ENCODE peak calls at places on chromosomes 2 and 18, in ten cellular contexts. H is suprapubic skin, G is GM12878, J is heart left ventricle, P is ovary, N is sigmoid colon, V is A549, D is upper lobe of left lung, M is right lobe of liver, S is IMR-90. A is an unnamed sample.

GRCh38 chr18:2526320-2526719 is 45.0 kb downstream of the METTL4 start:
- DNase-seq in G (no peak), J (no peak), V (no peak), M (no peak), S (no peak), N (no peak), H (no peak), D (no peak), P (no peak), A (no peak)

GRCh38 chr18:21833619-21834300 is 93.2 kb downstream of the MIB1 start:
- DNase-seq in H (no peak), V (no peak), G (no peak), J (no peak), N (no peak), M (no peak), S (no peak), P (no peak), D (no peak), A (no peak)

GRCh38 chr2:120863173-120863545 is 127.5 kb downstream of the GLI2 start:
- DNase-seq in P (no peak), D (no peak), M (peak), S (no peak), J (peak), N (peak), V (no peak), H (no peak), G (no peak), A (no peak)

GRCh38 chr2:643761-644160 is 33.4 kb downstream of the TMEM18 start:
- DNase-seq in J (no peak), S (no peak), D (no peak), H (no peak), M (no peak), V (no peak), G (no peak), N (no peak), P (no peak), A (no peak)

GRCh38 chr18:31469629-31470028 is 22.1 kb downstream of the DSG3 start:
- DNase-seq in D (no peak), V (no peak), S (no peak), J (no peak), M (no peak), G (no peak), N (no peak), H (no peak), P (no peak), A (no peak)

GRCh38 chr18:56257215-56257614 is 381.2 kb downstream of the TXNL1 start:
- DNase-seq in V (no peak), N (no peak), G (peak), S (peak), M (no peak), H (no peak), P (no peak), D (no peak), J (no peak), A (no peak)

GRCh38 chr18:48838921-48839818 is 111.6 kb downstream of the SMAD7 start:
- DNase-seq in V (peak), G (no peak), M (no peak), S (peak), N (no peak), D (no peak), J (peak), P (no peak), H (no peak), A (no peak)

GRCh38 chr18:31678425-31678824 is 6.0 kb downstream of the B4GALT6 start:
- DNase-seq in H (no peak), S (no peak), J (no peak), G (no peak), D (no peak), M (no peak), N (no peak), V (no peak), P (no peak), A (no peak)

GRCh38 chr2:80329491-80329890 is 24.9 kb upstream of the LRRTM1 start:
- DNase-seq in N (no peak), J (no peak), G (no peak), S (no peak), V (no peak), H (no peak), P (no peak), D (no peak), M (no peak), A (no peak)

DNA sequence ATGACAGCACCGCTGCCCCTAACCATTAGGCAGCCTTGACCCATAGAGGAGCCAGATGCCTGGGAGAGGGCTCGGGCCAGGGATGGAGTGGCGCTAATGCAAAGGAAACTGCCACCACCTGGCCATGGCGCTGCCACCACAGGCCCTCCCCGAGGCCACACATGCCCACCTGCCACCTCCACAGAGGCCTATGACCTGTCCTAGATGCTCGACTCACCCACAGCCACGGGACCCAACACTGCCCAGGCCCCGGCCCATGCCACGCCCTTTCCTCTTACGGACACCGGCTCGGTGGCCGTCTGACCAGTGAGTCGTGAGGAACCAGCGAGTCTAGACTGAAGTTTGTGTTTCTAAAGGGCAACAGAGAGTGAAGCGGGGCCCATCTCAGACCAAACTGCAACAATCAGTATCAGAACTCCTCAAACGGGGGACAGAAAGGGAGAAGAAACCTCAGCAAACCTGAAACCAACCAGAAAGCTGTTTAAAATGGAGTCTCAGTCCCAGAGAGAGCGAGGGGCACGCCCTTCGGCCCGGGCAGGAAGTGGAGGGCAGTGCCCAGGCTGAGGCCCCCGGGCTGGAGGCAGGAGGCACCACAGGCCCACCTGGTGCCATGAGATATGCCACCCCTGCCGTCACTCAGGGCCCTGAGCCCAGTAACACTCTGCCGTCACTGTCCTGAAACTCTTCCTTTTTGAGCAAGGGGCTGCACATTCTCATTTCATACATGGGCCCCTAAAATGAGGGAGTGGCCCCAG is 711 bp downstream of the GPR17 start:
- DNase-seq in H (no peak), V (no peak), P (no peak), J (peak), G (no peak), N (peak), M (no peak), S (no peak), D (peak), A (no peak)
- TF ChIP-seq POLR2A in H (no peak), V (no peak), P (no peak), J (no peak), G (no peak), N (no peak), M (no peak), S (no peak), D (no peak), A (no peak)

DNA sequence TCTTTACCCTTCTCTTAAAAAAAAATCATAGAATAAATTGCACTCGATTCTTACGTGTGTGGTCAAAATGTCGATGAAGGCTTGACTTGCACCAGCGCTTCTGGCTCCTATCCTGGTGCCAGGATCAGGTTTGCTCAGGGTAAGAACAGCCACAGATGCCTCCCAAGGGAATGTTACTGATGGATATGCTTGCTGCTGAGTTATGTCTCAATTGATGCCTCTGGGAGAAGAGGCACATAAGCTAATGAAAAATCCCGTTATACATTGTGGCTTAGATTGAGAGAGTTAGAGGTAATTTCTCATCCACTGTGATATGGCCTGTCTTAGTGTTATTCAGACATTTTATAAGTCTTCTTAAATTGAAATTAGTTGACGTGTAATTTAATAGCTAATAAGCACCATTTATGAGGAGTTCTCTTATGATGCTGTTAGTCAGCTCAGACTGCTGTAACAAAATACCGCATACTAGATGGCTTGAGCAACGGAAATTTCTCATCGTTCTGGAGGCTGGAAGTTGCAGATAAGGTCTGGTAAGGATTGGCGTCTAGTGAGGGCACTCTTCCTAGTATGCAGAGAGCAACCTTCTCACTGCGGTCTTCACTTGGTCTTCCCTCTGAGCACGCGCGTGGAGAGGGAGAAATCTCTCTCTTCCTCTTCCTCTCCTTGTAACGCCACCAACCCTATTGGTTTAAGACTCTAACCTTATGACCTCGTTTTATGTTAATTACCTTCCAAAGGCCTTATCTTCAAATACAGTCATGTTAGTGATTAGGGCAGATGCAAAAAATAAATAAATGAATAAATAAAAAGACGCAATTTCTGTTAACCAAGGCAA is 116.6 kb upstream of the NOSTRIN start:
- DNase-seq in M (no peak), P (no peak), J (no peak), N (no peak), V (no peak), D (no peak), G (no peak), S (no peak), H (no peak), A (no peak)
- H3K27ac ChIP-seq in M (no peak), P (no peak), J (no peak), N (no peak), V (no peak), D (no peak), G (no peak), S (no peak), H (no peak), A (no peak)

GRCh38 chr2:10302479-10303173 is at the start of gene HPCAL1:
- DNase-seq in N (peak), J (peak), P (peak), V (peak), S (peak), D (peak), H (peak), G (peak), M (peak), A (peak)

GRCh38 chr2:10303174-10303633 is 500 bp downstream of the HPCAL1 start:
- DNase-seq in S (no peak), J (no peak), H (no peak), N (no peak), P (no peak), V (no peak), D (no peak), M (peak), G (no peak), A (no peak)

GRCh38 chr2:10300328-10300920 is 2.3 kb upstream of the HPCAL1 start:
- DNase-seq in H (no peak), J (no peak), N (no peak), D (no peak), P (no peak), S (no peak), V (no peak), G (no peak), M (no peak), A (no peak)

GRCh38 chr2:10300997-10301945 is 1.4 kb upstream of the HPCAL1 start:
- DNase-seq in D (no peak), P (no peak), M (peak), G (no peak), N (no peak), J (no peak), H (no peak), V (no peak), S (no peak), A (no peak)

DNA sequence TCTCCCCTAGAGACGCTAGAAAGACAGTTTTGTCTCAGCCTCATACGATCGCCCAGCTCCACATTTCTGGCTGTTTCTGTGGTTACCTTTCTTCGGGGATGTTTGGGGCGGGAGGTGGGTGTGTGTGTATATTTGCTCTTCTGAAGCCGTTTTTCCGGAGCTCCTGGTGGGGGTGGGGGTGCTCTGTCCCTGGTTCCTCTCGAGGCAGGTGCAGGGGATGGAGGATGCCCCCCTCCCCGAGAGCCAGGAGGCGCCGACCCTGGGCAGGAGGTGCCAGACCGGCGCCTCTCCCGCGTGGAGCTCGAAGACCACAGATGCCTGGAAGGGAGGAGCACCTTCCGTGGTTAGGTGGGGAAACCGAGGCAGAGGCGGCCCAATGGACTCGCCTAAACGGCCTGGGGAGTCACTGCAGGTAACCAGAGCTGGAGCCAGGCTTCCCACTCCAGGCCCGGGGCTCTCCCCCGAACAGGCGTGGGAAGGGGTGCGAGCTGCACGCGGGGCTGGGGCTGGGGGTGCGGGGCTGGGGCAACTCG is 692 bp upstream of the HPCAL1 start:
- DNase-seq in V (no peak), G (no peak), D (no peak), J (no peak), P (no peak), N (no peak), S (no peak), H (no peak), M (no peak), A (no peak)
- TF ChIP-seq POLR2A in V (no peak), G (no peak), D (no peak), J (no peak), P (no peak), N (no peak), S (no peak), H (no peak), M (no peak), A (no peak)

DNA sequence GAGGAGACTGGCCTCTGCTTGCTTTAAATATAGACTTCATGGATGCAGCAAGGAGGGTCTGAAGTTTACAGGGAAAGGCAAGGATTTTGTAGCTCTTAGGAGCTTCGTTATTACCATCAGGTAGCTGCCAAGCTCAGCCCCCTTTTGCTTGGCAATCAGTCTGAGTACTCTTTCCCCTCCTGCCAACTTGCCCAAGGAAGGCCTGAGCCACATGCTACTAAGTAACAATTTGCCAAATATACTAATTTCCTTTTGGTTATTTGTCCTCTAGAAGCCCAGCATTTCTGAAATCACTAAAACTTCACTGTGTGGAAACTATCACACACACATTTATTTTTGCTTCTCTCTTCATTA is 85.5 kb upstream of the ITPRID2 start:
- DNase-seq in P (no peak), J (no peak), G (no peak), N (no peak), M (no peak), H (no peak), S (no peak), D (no peak), V (no peak), A (no peak)
- H3K27ac ChIP-seq in P (no peak), J (peak), G (no peak), N (peak), M (no peak), H (peak), S (peak), D (no peak), V (no peak), A (no peak)

A was measured in thyroid gland.